ENCODE peak calls at places on chromosome 2, in four cellular contexts. K is H1, R is HCT116, E is K562. O is an unnamed sample.

GRCh38 chr2:239239607-239240479 is 161.0 kb downstream of the HDAC4 start:
- DNase-seq in K (no peak), R (no peak), E (no peak), O (no peak)

GRCh38 chr2:241858206-241859016 is at the start of gene PDCD1:
- DNase-seq in E (peak; percentile 85), R (no peak), K (no peak), O (peak; percentile 31)

GRCh38 chr2:2507471-2507997 is 176.5 kb upstream of the MYT1L start:
- DNase-seq in R (no peak), E (no peak), K (no peak), O (no peak)

GRCh38 chr2:30306522-30306921 is 75.2 kb downstream of the LBH start:
- DNase-seq in E (no peak), R (no peak), K (no peak), O (no peak)

GRCh38 chr2:215693269-215693998 is 257.6 kb upstream of the FN1 start:
- DNase-seq in K (no peak), R (no peak), E (no peak), O (peak; percentile 93)

GRCh38 chr2:105315314-105315713 is 14.2 kb downstream of the TGFBRAP1 start:
- DNase-seq in R (no peak), E (no peak), K (no peak), O (no peak)

GRCh38 chr2:151302879-151303278 is 13.4 kb upstream of the NMI start:
- DNase-seq in K (no peak), E (peak; percentile 25), R (no peak), O (no peak)

GRCh38 chr2:148524519-148524919 is 120.0 kb upstream of the EPC2 start:
- DNase-seq in K (no peak), R (no peak), E (no peak), O (no peak)

GRCh38 chr2:113854970-113855740 is 34.7 kb upstream of the ACTR3 start:
- DNase-seq in K (no peak), R (no peak), E (no peak), O (no peak)

GRCh38 chr2:46970334-46971288 is 55.0 kb upstream of the MCFD2 start:
- DNase-seq in R (no peak), K (no peak), E (no peak), O (peak; percentile 92)

GRCh38 chr2:218566296-218566695 is 1.9 kb downstream of the USP37 start:
- DNase-seq in R (no peak), E (no peak), K (no peak), O (no peak)

GRCh38 chr2:180202591-180202990 is 195.5 kb upstream of the CWC22 start:
- DNase-seq in R (no peak), K (no peak), E (no peak), O (no peak)

GRCh38 chr2:233459426-233459825 is 105.1 kb downstream of the DGKD start:
- DNase-seq in E (no peak), K (no peak), R (no peak), O (no peak)

GRCh38 chr2:233462202-233462785 is 104.3 kb downstream of the USP40 start:
- DNase-seq in K (no peak), R (no peak), E (no peak), O (no peak)

GRCh38 chr2:233458826-233459225 is 104.5 kb downstream of the DGKD start:
- DNase-seq in E (no peak), R (no peak), K (no peak), O (no peak)

GRCh38 chr2:233461481-233461891 is 105.1 kb downstream of the USP40 start:
- DNase-seq in K (no peak), E (no peak), R (no peak), O (no peak)

GRCh38 chr2:233460726-233461431 is 105.7 kb downstream of the USP40 start:
- DNase-seq in R (no peak), E (no peak), K (no peak), O (peak; percentile 84)
- TF ChIP-seq FOSL1 in R (no peak), E (no peak), K (no peak), O (no peak)

GRCh38 chr2:18368008-18368407 is 192.4 kb downstream of the RDH14 start:
- DNase-seq in K (no peak), E (no peak), R (no peak), O (no peak)
- TF ChIP-seq FOSL1 in K (no peak), E (no peak), R (no peak), O (no peak)

GRCh38 chr2:50674876-50675275 is 357.1 kb downstream of the NRXN1 start:
- DNase-seq in R (no peak), E (no peak), K (peak; percentile 65), O (peak; percentile 9)
- TF ChIP-seq FOSL1 in R (no peak), E (no peak), K (no peak), O (no peak)

GRCh38 chr2:225072444-225072843 is 30.2 kb upstream of the DOCK10 start:
- DNase-seq in R (no peak), E (no peak), K (no peak), O (no peak)

GRCh38 chr2:225074366-225074765 is 32.1 kb upstream of the DOCK10 start:
- DNase-seq in E (no peak), R (no peak), K (no peak), O (no peak)

GRCh38 chr2:225076125-225076524 is 33.9 kb upstream of the DOCK10 start:
- DNase-seq in E (no peak), K (no peak), R (no peak), O (no peak)

GRCh38 chr2:225073198-225073597 is 30.9 kb upstream of the DOCK10 start:
- DNase-seq in R (no peak), K (no peak), E (no peak), O (no peak)

DNA sequence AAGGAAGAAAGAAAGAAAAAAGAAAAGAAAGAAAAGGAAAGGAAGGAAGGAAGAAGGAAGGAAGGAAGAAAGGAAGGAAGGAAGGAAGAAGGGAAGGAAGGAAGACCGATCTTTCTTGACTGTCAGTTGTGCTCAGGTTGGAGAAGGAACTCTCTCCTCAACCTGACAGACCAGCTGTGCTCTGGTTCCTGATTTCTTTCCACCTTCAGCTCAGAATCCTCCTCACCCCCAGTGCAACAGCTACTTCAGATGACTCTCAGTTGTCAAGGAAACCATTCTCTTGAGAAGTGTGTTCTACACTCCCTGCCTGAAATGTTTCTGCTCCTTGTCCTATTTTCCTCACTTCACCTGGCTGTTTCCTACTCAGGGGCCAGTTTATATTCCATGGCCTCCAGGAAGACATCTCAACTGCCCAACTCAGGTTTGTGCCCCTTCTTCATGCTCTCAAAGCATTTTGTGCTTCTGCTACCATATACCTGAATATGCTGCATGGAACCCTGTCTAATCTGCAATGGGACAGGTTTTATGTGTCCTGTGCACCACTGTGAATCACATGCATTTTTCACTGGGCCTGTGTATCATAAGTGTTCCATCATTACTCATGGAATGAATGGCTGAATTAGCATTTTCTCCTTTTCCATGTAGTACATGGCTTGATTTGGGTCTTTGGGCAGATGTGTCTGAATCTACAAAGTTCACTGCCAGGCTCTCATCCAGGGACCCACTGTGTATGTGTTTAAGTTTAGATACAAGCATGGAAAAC is 32.8 kb upstream of the DOCK10 start:
- DNase-seq in R (no peak), K (no peak), E (no peak), O (no peak)
- TF ChIP-seq FOSL1 in R (no peak), K (no peak), E (no peak), O (no peak)

DNA sequence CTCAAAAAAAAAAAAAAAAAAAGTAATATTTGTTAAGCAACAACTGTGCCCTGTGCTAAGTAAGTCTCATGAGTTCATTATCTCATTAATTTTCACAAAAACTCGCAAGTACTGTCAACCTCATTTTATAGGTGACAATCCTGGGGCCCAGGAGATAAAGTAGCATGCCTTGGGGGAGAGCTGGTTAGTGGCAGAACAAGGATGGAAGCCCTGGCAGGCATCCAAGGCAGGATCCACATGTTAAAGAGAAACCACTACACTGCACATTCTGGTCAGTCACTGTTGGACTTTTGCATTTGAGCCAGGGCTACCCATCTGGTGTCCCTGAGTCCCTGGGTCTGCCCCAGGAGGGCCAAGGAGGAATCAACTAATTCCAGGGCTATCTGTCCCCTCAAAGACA is 54.6 kb downstream of the ZFP36L2 start:
- DNase-seq in R (no peak), E (peak; percentile 46), K (no peak), O (peak; percentile 60)
- TF ChIP-seq FOSL1 in R (no peak), E (no peak), K (no peak), O (no peak)

O was measured in HepG2.